ENCODE peak calls at places on chromosomes 2 and 18, in four cellular contexts. E is GM23248, I is OCI-LY7, C is fibroblast of lung. Y is an unnamed sample.

GRCh38 chr2:619964-620363 is 57.2 kb downstream of the TMEM18 start:
- DNase-seq in E (no peak), I (no peak), C (no peak), Y (no peak)

GRCh38 chr2:9113916-9114315 is 92.7 kb upstream of the ASAP2 start:
- DNase-seq in E (no peak), I (no peak), C (no peak), Y (peak)

GRCh38 chr2:23489471-23490400 is 104.8 kb downstream of the KLHL29 start:
- DNase-seq in E (no peak), I (no peak), C (peak), Y (no peak)

GRCh38 chr2:38380397-38381130 is 3.5 kb upstream of the ATL2 start:
- DNase-seq in E (no peak), I (peak), C (no peak), Y (no peak)

GRCh38 chr2:235330775-235331438 is 162.9 kb upstream of the AGAP1 start:
- DNase-seq in E (peak), I (no peak), C (peak), Y (no peak)

GRCh38 chr2:53880756-53881155 is 21.0 kb upstream of the GPR75 start:
- DNase-seq in E (peak), I (no peak), C (peak), Y (no peak)

GRCh38 chr2:160956243-160956802 is 203.9 kb upstream of the TANK start:
- DNase-seq in E (peak), I (no peak), C (no peak), Y (no peak)

GRCh38 chr2:240810621-240811020 is 9.4 kb downstream of the KIF1A start:
- DNase-seq in E (no peak), I (no peak), C (no peak), Y (no peak)

GRCh38 chr18:76859474-76860339 is 37.4 kb downstream of the ZNF236 start:
- DNase-seq in E (no peak), I (no peak), C (no peak), Y (no peak)

GRCh38 chr2:18455256-18455862 is 105.1 kb downstream of the RDH14 start:
- DNase-seq in E (peak), I (no peak), C (peak), Y (peak)

GRCh38 chr2:114935031-114935430 is 492.6 kb downstream of the DPP10 start:
- DNase-seq in E (no peak), I (no peak), C (no peak), Y (no peak)

GRCh38 chr2:24050041-24050655 is 607 bp downstream of the FKBP1B start:
- DNase-seq in E (peak), I (no peak), C (peak), Y (peak)

GRCh38 chr2:141554810-141555209 is 576.0 kb downstream of the LRP1B start:
- DNase-seq in E (peak), I (peak), C (peak), Y (peak)

GRCh38 chr2:203261326-203262159 is 22.7 kb downstream of the CYP20A1 start:
- DNase-seq in E (no peak), I (no peak), C (no peak), Y (peak)

GRCh38 chr2:767440-767839 is 90.2 kb upstream of the TMEM18 start:
- DNase-seq in E (no peak), I (no peak), C (no peak), Y (no peak)

GRCh38 chr2:105768961-105769452 is 24.3 kb downstream of the NCK2 start:
- DNase-seq in E (peak), I (peak), C (peak), Y (peak)

GRCh38 chr2:133942363-133942762 is 311.5 kb upstream of the MGAT5 start:
- DNase-seq in E (no peak), I (no peak), C (no peak), Y (no peak)

GRCh38 chr2:27262379-27263286 is at the start of gene SLC30A3:
- DNase-seq in E (peak), I (peak), C (no peak), Y (no peak)

GRCh38 chr2:99471635-99472326 is 18.0 kb downstream of the REV1 start:
- DNase-seq in E (no peak), I (no peak), C (no peak), Y (no peak)

GRCh38 chr18:21725201-21725600 is 15.4 kb upstream of the MIB1 start:
- DNase-seq in E (no peak), I (no peak), C (no peak), Y (no peak)

DNA sequence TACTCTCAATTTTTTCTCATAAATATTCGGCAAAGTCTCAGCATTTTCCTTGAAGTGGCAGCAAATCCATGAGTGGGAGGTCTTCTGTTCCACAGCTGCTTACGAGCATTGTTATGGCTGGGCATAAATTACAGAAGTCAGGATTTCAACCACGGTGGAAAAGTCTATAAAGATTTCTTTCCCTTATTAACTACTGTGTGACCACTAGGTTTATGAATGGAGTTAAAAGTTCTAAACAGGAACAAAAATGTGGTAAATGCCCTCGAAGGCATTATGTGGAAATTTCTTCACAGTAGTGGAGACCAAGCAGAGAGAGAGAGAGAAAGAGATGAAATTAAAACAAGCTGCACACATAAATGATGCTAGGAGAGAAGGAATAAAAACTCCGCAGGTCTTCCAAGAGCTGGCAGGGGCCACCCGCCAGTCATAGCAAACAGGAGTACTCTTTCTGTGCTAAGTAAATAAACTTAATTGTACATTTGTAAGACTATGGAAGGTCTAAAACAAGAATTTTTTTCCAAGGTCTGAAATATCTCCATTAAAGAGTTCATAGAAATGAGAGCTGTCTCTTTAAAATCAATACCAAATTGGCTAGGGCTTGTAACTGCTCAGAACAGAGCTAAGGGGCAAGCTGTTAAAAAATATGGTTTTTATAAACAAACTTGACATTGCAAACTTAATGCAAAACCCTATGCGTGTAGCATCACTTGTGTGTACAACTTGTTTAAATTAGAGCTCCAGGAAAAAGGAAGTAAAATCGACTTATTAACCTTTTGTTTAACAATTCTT is 438.2 kb downstream of the MEIS1 start:
- DNase-seq in E (no peak), I (no peak), C (no peak), Y (no peak)
- H3K4me2 ChIP-seq in E (peak), I (no peak), C (peak), Y (no peak)

GRCh38 chr2:33011941-33012340 is 65.2 kb downstream of the LTBP1 start:
- DNase-seq in E (no peak), I (no peak), C (peak), Y (peak)
- H3K4me2 ChIP-seq in E (no peak), I (no peak), C (no peak), Y (no peak)

DNA sequence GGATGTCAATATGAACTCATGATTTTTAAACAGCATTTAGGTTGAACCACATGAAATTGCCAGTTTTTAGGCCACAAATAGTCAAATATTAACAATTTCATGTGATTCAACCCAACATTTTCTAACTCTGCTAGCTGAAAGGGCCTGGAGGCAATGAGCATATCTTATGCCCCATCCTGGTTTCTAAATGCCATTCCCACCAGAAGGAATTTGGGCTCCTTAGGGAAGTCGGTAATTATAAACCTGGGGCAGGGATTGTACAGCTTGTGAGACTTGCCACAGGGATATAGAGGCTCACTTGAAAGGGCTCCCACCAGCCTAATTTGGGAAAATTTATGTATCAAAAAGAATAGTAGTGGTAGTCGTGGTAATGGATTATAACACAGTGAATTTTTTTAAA is 178.4 kb upstream of the ALPP start:
- DNase-seq in E (no peak), I (no peak), C (no peak), Y (peak)
- H3K4me2 ChIP-seq in E (no peak), I (no peak), C (no peak), Y (no peak)

DNA sequence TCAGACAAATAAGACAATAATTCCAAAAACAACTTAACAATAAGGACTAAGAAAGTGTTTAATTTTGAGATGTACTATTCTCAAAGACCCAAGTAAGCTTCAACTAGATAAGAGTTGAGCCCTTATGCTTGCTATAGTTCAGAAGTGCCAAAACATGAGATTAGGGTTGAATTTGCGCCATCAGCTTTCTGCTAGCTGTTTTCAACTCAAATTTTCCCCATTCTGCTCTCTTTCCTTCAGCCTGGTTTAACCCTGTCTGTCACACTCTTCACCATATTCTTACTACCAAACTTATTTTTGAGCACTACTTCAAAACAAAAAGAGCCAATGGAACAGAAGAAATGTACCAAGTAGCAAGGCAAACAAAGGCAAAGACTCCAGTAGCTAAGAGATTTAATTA is 4.1 kb downstream of the NFE2L2 start:
- DNase-seq in E (no peak), I (no peak), C (no peak), Y (no peak)
- H3K4me2 ChIP-seq in E (peak), I (peak), C (peak), Y (no peak)

GRCh38 chr2:231928901-231929725 is 2.9 kb upstream of the NPPC start:
- DNase-seq in E (no peak), I (no peak), C (no peak), Y (no peak)
- H3K4me2 ChIP-seq in E (no peak), I (no peak), C (no peak), Y (no peak)

Y was measured in mesendoderm.